ENCODE peak calls at places on chromosome 16, in four cellular contexts. T is effector memory CD4-positive, alpha-beta T cell; E is lung microvascular endothelial cell; J is stimulated activated CD4-positive, alpha-beta T cell treated with anti-CD3 and anti-CD28 coated beads, Interleukin-15, amount 100 ng/mL, for 1 hour. U is an unnamed sample.

GRCh38 chr16:56866955-56867830 is 2.2 kb downstream of the SLC12A3 start:
- DNase-seq in T (no peak), E (peak; percentile 67), J (no peak), U (no peak)

GRCh38 chr16:82046541-82046940 is 11.5 kb downstream of the HSD17B2 start:
- DNase-seq in T (no peak), E (no peak), J (no peak), U (no peak)

GRCh38 chr16:14187517-14188338 is 116.6 kb downstream of the MRTFB start:
- DNase-seq in T (no peak), E (peak; percentile 62), J (no peak), U (no peak)

GRCh38 chr16:66653581-66654350 is 42.8 kb downstream of the CMTM4 start:
- DNase-seq in T (no peak), E (no peak), J (no peak), U (no peak)

GRCh38 chr16:89697616-89698331 is 3.7 kb downstream of the SPATA2L start:
- DNase-seq in T (no peak), E (no peak), J (no peak), U (no peak)

GRCh38 chr16:4032768-4033167 is 83.5 kb downstream of the ADCY9 start:
- DNase-seq in T (no peak), E (peak; percentile 53), J (no peak), U (no peak)

GRCh38 chr16:11687606-11688519 is 19.6 kb downstream of the SNN start:
- DNase-seq in T (no peak), E (no peak), J (no peak), U (no peak)

GRCh38 chr16:53712065-53712464 is 8.1 kb downstream of the FTO start:
- DNase-seq in T (no peak), E (no peak), J (no peak), U (no peak)

GRCh38 chr16:14372471-14372870 is 257.6 kb downstream of the PARN start:
- DNase-seq in T (no peak), E (no peak), J (no peak), U (no peak)

GRCh38 chr16:3020247-3020603 is at the start of gene TNFRSF12A:
- DNase-seq in T (peak; percentile 54), E (peak; percentile 79), J (peak; percentile 50), U (peak; percentile 78)

GRCh38 chr16:19400709-19401108 is 17.0 kb upstream of the TMC5 start:
- DNase-seq in T (no peak), E (no peak), J (no peak), U (no peak)

GRCh38 chr16:68972720-68973119 is 129.4 kb downstream of the TANGO6 start:
- DNase-seq in T (no peak), E (peak; percentile 82), J (no peak), U (no peak)

GRCh38 chr16:53282975-53283946 is 151.0 kb upstream of the RBL2 start:
- DNase-seq in T (no peak), E (peak; percentile 67), J (no peak), U (no peak)

GRCh38 chr16:73713301-73713700 is 583.3 kb upstream of the PSMD7 start:
- DNase-seq in T (no peak), E (no peak), J (no peak), U (no peak)

GRCh38 chr16:27475561-27475960 is 73.6 kb downstream of the IL21R start:
- DNase-seq in T (no peak), E (peak; percentile 92), J (no peak), U (no peak)

GRCh38 chr16:51359141-51359960 is 208.3 kb upstream of the SALL1 start:
- DNase-seq in T (no peak), E (no peak), J (no peak), U (no peak)

GRCh38 chr16:78251115-78251514 is 151.7 kb downstream of the WWOX start:
- DNase-seq in T (no peak), E (no peak), J (no peak), U (no peak)

GRCh38 chr16:60304725-60305124 is 1570.6 kb upstream of the GOT2 start:
- DNase-seq in T (no peak), E (no peak), J (no peak), U (no peak)

GRCh38 chr16:13982446-13982845 is 62.5 kb downstream of the ERCC4 start:
- DNase-seq in T (no peak), E (no peak), J (no peak), U (no peak)

GRCh38 chr16:55376567-55377167 is 52.7 kb downstream of the IRX6 start:
- DNase-seq in T (no peak), E (no peak), J (no peak), U (no peak)

GRCh38 chr16:53692146-53692545 is 11.5 kb downstream of the RPGRIP1L start:
- DNase-seq in T (no peak), E (peak; percentile 34), J (no peak), U (no peak)

GRCh38 chr16:86252596-86252995 is 257.7 kb upstream of the FOXF1 start:
- DNase-seq in T (no peak), E (peak; percentile 77), J (no peak), U (no peak)

GRCh38 chr16:58692450-58692849 is 7.9 kb upstream of the SLC38A7 start:
- DNase-seq in T (no peak), E (no peak), J (no peak), U (no peak)

GRCh38 chr16:4290236-4290830 is 17.5 kb upstream of the TFAP4 start:
- DNase-seq in T (no peak), E (peak; percentile 42), J (no peak), U (no peak)

GRCh38 chr16:53901396-53901795 is 197.4 kb downstream of the FTO start:
- DNase-seq in T (no peak), E (no peak), J (no peak), U (no peak)

GRCh38 chr16:23949630-23950290 is 114.0 kb downstream of the PRKCB start:
- DNase-seq in T (peak; percentile 48), E (no peak), J (no peak), U (no peak)

GRCh38 chr16:68605746-68606145 is 39.4 kb upstream of the CDH3 start:
- DNase-seq in T (no peak), E (no peak), J (no peak), U (peak; percentile 20)

GRCh38 chr16:27430923-27431484 is 29.0 kb downstream of the IL21R start:
- DNase-seq in T (no peak), E (peak; percentile 57), J (no peak), U (no peak)

GRCh38 chr16:88007321-88007731 is 56.1 kb downstream of the BANP start:
- DNase-seq in T (no peak), E (peak; percentile 27), J (no peak), U (no peak)

GRCh38 chr16:50548659-50549560 is 714 bp downstream of the NKD1 start:
- DNase-seq in T (no peak), E (peak; percentile 9), J (no peak), U (no peak)

GRCh38 chr16:86625029-86625428 is 46.7 kb downstream of the FOXL1 start:
- DNase-seq in T (no peak), E (no peak), J (no peak), U (no peak)

GRCh38 chr16:85916141-85916890 is 17.4 kb downstream of the IRF8 start:
- DNase-seq in T (no peak), E (no peak), J (no peak), U (no peak)

GRCh38 chr16:78894872-78895271 is 705.7 kb downstream of the MAF start:
- DNase-seq in T (peak; percentile 7), E (no peak), J (no peak), U (no peak)

GRCh38 chr16:87464691-87465300 is 28.0 kb downstream of the ZCCHC14 start:
- DNase-seq in T (no peak), E (peak; percentile 89), J (no peak), U (no peak)

GRCh38 chr16:84080378-84080777 is 36.4 kb downstream of the MBTPS1 start:
- DNase-seq in T (no peak), E (peak; percentile 32), J (no peak), U (no peak)

GRCh38 chr16:49756971-49757743 is 98.8 kb downstream of the ZNF423 start:
- DNase-seq in T (no peak), E (no peak), J (no peak), U (no peak)

GRCh38 chr16:11052080-11052808 is 107.9 kb downstream of the CLEC16A start:
- DNase-seq in T (no peak), E (no peak), J (peak; percentile 16), U (no peak)

GRCh38 chr16:31107465-31107867 is 720 bp upstream of the BCKDK start:
- DNase-seq in T (no peak), E (no peak), J (no peak), U (no peak)

U was measured in breast epithelium.